ENCODE peak calls at places on chromosome 16, in eight cellular contexts. A is lung, W is right lobe of liver, F is astrocyte of the cerebellum, R is osteoblast, T is GM13976, S is choroid plexus epithelial cell, Z is HFFc6. U is an unnamed sample.

GRCh38 chr16:3131755-3132377 is 3.0 kb upstream of the ZNF213 start:
- DNase-seq in A (no peak), W (peak; percentile 57), F (no peak), R (peak; percentile 83), T (no peak), S (peak; percentile 58), Z (peak; percentile 23), U (peak; percentile 60)

GRCh38 chr16:28863929-28864886 is 565 bp downstream of the SH2B1 start:
- DNase-seq in A (no peak), W (no peak), F (peak; percentile 29), R (peak; percentile 93), T (peak; percentile 40), S (peak; percentile 59), Z (peak; percentile 30), U (no peak)

GRCh38 chr16:1287982-1288670 is 21.3 kb upstream of the UBE2I start:
- DNase-seq in A (no peak), W (no peak), F (no peak), R (peak; percentile 68), T (no peak), S (peak; percentile 33), Z (no peak), U (no peak)

GRCh38 chr16:49636608-49637007 is 219.3 kb downstream of the ZNF423 start:
- DNase-seq in A (no peak), W (peak; percentile 11), F (no peak), R (no peak), T (no peak), S (no peak), Z (no peak), U (no peak)

GRCh38 chr16:89012622-89012995 is 35.6 kb upstream of the CBFA2T3 start:
- DNase-seq in A (no peak), W (no peak), F (no peak), R (peak; percentile 59), T (no peak), S (no peak), Z (no peak), U (no peak)

GRCh38 chr16:83847371-83848225 is 39.8 kb downstream of the HSBP1 start:
- DNase-seq in A (no peak), W (no peak), F (no peak), R (no peak), T (no peak), S (no peak), Z (no peak), U (peak; percentile 40)

GRCh38 chr16:74991593-74992403 is 6.9 kb upstream of the WDR59 start:
- DNase-seq in A (no peak), W (peak; percentile 89), F (no peak), R (no peak), T (no peak), S (no peak), Z (no peak), U (no peak)

GRCh38 chr16:2190659-2191445 is 5.6 kb downstream of the CASKIN1 start:
- DNase-seq in A (no peak), W (no peak), F (no peak), R (peak; percentile 79), T (no peak), S (no peak), Z (no peak), U (no peak)

GRCh38 chr16:58339452-58339938 is 44.7 kb upstream of the PRSS54 start:
- DNase-seq in A (no peak), W (no peak), F (peak; percentile 15), R (peak; percentile 61), T (no peak), S (peak; percentile 7), Z (peak; percentile 52), U (peak; percentile 27)

GRCh38 chr16:77574867-77575619 is 140.2 kb upstream of the ADAMTS18 start:
- DNase-seq in A (peak; percentile 36), W (peak; percentile 42), F (no peak), R (no peak), T (no peak), S (peak; percentile 60), Z (no peak), U (no peak)

GRCh38 chr16:79601092-79601977 is 798 bp upstream of the MAF start:
- DNase-seq in A (peak; percentile 57), W (peak; percentile 91), F (no peak), R (peak; percentile 87), T (peak; percentile 33), S (peak; percentile 29), Z (no peak), U (peak; percentile 37)

GRCh38 chr16:63461248-63461841 is 1425.1 kb upstream of the CDH8 start:
- DNase-seq in A (no peak), W (no peak), F (peak; percentile 60), R (no peak), T (no peak), S (peak; percentile 62), Z (peak; percentile 5), U (peak; percentile 58)

GRCh38 chr16:27228621-27229501 is 25.5 kb downstream of the KDM8 start:
- DNase-seq in A (no peak), W (no peak), F (no peak), R (peak; percentile 64), T (peak; percentile 50), S (no peak), Z (no peak), U (no peak)

GRCh38 chr16:78460428-78460827 is 361.0 kb downstream of the WWOX start:
- DNase-seq in A (no peak), W (no peak), F (no peak), R (no peak), T (no peak), S (no peak), Z (no peak), U (peak; percentile 29)

GRCh38 chr16:48956620-48957019 is 325.0 kb downstream of the CBLN1 start:
- DNase-seq in A (no peak), W (no peak), F (no peak), R (no peak), T (no peak), S (no peak), Z (no peak), U (no peak)

GRCh38 chr16:89122322-89122831 is 28.7 kb downstream of the ACSF3 start:
- DNase-seq in A (peak; percentile 68), W (no peak), F (no peak), R (peak; percentile 81), T (peak; percentile 81), S (no peak), Z (no peak), U (no peak)

GRCh38 chr16:89133457-89134127 is 38.0 kb upstream of the CDH15 start:
- DNase-seq in A (no peak), W (peak; percentile 35), F (no peak), R (peak; percentile 44), T (no peak), S (no peak), Z (no peak), U (no peak)

GRCh38 chr16:9817586-9817985 is 364.6 kb downstream of the GRIN2A start:
- DNase-seq in A (no peak), W (no peak), F (no peak), R (no peak), T (no peak), S (no peak), Z (no peak), U (no peak)

GRCh38 chr16:21683184-21683583 is 19.4 kb downstream of the OTOA start:
- DNase-seq in A (no peak), W (no peak), F (no peak), R (no peak), T (no peak), S (no peak), Z (no peak), U (no peak)
- TF ChIP-seq CTCF in A (no peak), W (no peak), F (no peak), R (no peak), T (no peak), S (no peak), Z (no peak), U (no peak)

DNA sequence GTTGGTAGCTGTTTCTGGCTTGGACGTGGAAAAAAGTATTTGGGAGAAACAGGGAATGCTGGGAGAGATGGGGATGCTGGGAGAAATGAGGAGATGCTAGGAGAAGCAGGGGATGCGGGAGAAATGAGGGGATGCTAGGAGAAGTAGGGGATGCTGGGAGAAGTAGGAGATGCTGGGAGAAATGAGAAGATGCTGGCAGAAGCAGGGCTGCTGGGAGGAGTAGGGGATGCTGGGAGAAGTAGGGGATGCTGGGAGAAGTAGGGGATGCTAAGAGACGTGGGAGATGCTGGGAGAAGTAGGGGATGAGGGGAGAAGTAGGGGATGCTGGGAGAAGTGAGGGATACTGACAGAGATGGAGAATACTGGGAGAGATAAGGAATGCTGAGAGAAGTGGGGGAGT is 45.6 kb upstream of the IL34 start:
- DNase-seq in A (no peak), W (no peak), F (no peak), R (peak; percentile 53), T (no peak), S (no peak), Z (no peak), U (no peak)
- TF ChIP-seq CTCF in A (no peak), W (no peak), F (no peak), R (no peak), T (no peak), S (no peak), Z (no peak), U (no peak)

DNA sequence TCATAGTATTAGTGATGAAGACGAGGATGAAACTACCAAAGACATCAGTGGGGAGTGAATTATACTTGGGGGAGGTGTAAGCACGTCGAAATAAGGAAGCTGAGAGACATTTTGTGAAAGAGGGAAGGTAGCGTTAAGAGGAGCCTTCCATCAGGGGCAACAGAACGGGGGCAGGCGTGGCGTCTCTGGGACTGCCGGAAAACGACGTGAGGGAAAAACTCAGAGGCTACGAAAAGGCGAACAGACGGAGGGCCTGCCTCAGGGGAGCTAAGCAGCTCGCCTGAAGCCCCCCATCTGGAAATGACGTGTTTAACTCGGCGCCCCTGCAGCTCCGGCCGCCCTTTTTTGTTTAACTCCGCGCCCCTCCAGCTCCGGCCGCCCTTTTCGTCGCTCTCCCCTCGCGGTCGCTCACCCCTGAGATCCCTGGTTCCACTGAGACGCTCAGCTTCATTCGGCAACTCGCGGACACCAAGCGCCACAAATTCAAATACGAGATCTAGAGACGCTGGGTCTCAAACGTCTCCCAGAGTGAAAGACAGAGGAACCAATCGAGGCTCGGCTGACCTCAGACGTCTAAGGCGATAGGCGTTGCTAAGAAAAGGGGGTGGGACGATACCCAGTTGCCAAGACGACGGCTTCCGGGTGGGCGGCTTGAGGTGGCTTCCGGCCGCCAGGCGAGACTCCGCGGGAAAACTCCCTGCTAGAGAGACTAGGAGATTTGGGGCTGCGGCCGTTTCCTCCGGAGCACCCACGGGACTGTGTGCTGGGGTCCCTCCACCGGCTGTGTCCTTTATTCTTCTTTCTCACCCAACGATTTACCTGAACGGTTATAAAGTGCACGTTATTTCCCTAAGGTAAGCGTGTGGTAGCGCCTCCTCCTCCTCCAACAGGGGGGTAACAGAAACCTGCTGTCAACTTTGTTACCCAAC is 383.2 kb downstream of the ZFHX3 start:
- DNase-seq in A (peak; percentile 97), W (peak; percentile 99), F (peak; percentile 99), R (peak; percentile 95), T (peak; percentile 96), S (peak; percentile 100), Z (peak; percentile 98), U (peak; percentile 99)
- TF ChIP-seq CTCF in A (no peak), W (no peak), F (peak; percentile 12), R (no peak), T (no peak), S (peak; percentile 23), Z (peak; percentile 14), U (no peak)

DNA sequence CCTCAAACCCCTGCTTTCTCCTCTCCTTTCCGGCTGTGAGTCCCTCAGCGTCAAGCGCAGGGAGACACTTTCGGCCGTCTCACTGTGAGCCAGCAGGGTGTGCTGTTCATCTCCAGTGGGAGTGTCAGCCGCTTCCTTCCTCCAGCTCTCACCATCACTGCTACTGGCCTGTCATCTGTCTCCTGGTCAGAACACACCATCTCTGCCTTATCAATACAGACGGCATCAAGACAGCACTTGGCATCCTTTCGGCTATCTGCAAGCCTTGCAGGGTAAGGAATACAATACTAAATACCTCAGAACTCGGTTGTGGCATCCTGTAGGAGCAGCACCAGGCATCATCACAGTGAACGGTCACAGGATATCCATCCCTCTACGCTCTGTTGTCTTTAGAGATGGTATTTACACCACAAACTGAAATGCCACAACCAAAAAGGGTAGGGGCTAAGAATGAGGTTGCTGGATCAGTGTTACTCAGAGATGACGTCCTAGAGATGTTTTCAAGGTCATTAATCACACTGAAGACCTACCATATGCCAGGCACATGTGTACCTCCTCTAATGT is 20.7 kb upstream of the CMTM4 start:
- DNase-seq in A (no peak), W (no peak), F (peak; percentile 22), R (peak; percentile 80), T (no peak), S (peak; percentile 74), Z (peak; percentile 67), U (peak; percentile 26)
- TF ChIP-seq CTCF in A (peak; percentile 27), W (peak; percentile 47), F (peak; percentile 64), R (peak; percentile 84), T (no peak), S (peak; percentile 83), Z (peak; percentile 81), U (no peak)

U was measured in MCF 10A.